ENCODE peak calls at places on chromosomes 2 and 18, in seven cellular contexts. One of them, this sample, is unnamed.
A peak's percentile ranks its signal among the peaks of the same experiment; 100 is the strongest.

GRCh38 chr2:167196461-167197252 is 308.4 kb downstream of the XIRP2 start:
- ATAC-seq in activated T-cell treated with anti-CD3 and anti-CD28 coated beads, Interleukin-2, amount 50 U/mL, for 72 hours: no peak
- ATAC-seq in left cardiac atrium: peak; percentile 88
- ATAC-seq in aorta: no peak
- ATAC-seq in activated CD8-positive, alpha-beta T cell treated with anti-CD3 and anti-CD28 coated beads, Interleukin-2, amount 10 ng/mL, durations not matched to agents 7 days and 5 days: no peak
- ATAC-seq in central memory CD8-positive, alpha-beta T cell: no peak
- ATAC-seq in right cardiac atrium: peak; percentile 84
- ATAC-seq in this sample: peak; percentile 20

GRCh38 chr18:50754297-50754696 is 65.5 kb downstream of the MRO start:
- ATAC-seq in left cardiac atrium: no peak
- ATAC-seq in central memory CD8-positive, alpha-beta T cell: no peak
- ATAC-seq in aorta: no peak
- ATAC-seq in right cardiac atrium: no peak
- ATAC-seq in activated T-cell treated with anti-CD3 and anti-CD28 coated beads, Interleukin-2, amount 50 U/mL, for 72 hours: no peak
- ATAC-seq in activated CD8-positive, alpha-beta T cell treated with anti-CD3 and anti-CD28 coated beads, Interleukin-2, amount 10 ng/mL, durations not matched to agents 7 days and 5 days: no peak
- ATAC-seq in this sample: no peak

GRCh38 chr18:62073882-62074281 is 113.0 kb downstream of the PIGN start:
- ATAC-seq in left cardiac atrium: no peak
- ATAC-seq in activated T-cell treated with anti-CD3 and anti-CD28 coated beads, Interleukin-2, amount 50 U/mL, for 72 hours: no peak
- ATAC-seq in right cardiac atrium: no peak
- ATAC-seq in central memory CD8-positive, alpha-beta T cell: no peak
- ATAC-seq in aorta: no peak
- ATAC-seq in activated CD8-positive, alpha-beta T cell treated with anti-CD3 and anti-CD28 coated beads, Interleukin-2, amount 10 ng/mL, durations not matched to agents 7 days and 5 days: no peak
- ATAC-seq in this sample: no peak

GRCh38 chr18:10878703-10879102 is 270.7 kb downstream of the PIEZO2 start:
- ATAC-seq in central memory CD8-positive, alpha-beta T cell: no peak
- ATAC-seq in left cardiac atrium: no peak
- ATAC-seq in aorta: no peak
- ATAC-seq in activated T-cell treated with anti-CD3 and anti-CD28 coated beads, Interleukin-2, amount 50 U/mL, for 72 hours: no peak
- ATAC-seq in activated CD8-positive, alpha-beta T cell treated with anti-CD3 and anti-CD28 coated beads, Interleukin-2, amount 10 ng/mL, durations not matched to agents 7 days and 5 days: no peak
- ATAC-seq in right cardiac atrium: no peak
- ATAC-seq in this sample: no peak

GRCh38 chr18:24346254-24346653 is 51.4 kb downstream of the OSBPL1A start:
- ATAC-seq in aorta: no peak
- ATAC-seq in activated CD8-positive, alpha-beta T cell treated with anti-CD3 and anti-CD28 coated beads, Interleukin-2, amount 10 ng/mL, durations not matched to agents 7 days and 5 days: no peak
- ATAC-seq in activated T-cell treated with anti-CD3 and anti-CD28 coated beads, Interleukin-2, amount 50 U/mL, for 72 hours: no peak
- ATAC-seq in left cardiac atrium: no peak
- ATAC-seq in central memory CD8-positive, alpha-beta T cell: no peak
- ATAC-seq in right cardiac atrium: no peak
- ATAC-seq in this sample: no peak

GRCh38 chr18:40841473-40841872 is 1113.6 kb upstream of the PIK3C3 start:
- ATAC-seq in central memory CD8-positive, alpha-beta T cell: no peak
- ATAC-seq in aorta: no peak
- ATAC-seq in right cardiac atrium: no peak
- ATAC-seq in left cardiac atrium: no peak
- ATAC-seq in activated CD8-positive, alpha-beta T cell treated with anti-CD3 and anti-CD28 coated beads, Interleukin-2, amount 10 ng/mL, durations not matched to agents 7 days and 5 days: no peak
- ATAC-seq in activated T-cell treated with anti-CD3 and anti-CD28 coated beads, Interleukin-2, amount 50 U/mL, for 72 hours: no peak
- ATAC-seq in this sample: no peak

GRCh38 chr2:150478206-150478974 is 9.1 kb downstream of the RND3 start:
- ATAC-seq in right cardiac atrium: no peak
- ATAC-seq in aorta: no peak
- ATAC-seq in activated CD8-positive, alpha-beta T cell treated with anti-CD3 and anti-CD28 coated beads, Interleukin-2, amount 10 ng/mL, durations not matched to agents 7 days and 5 days: no peak
- ATAC-seq in activated T-cell treated with anti-CD3 and anti-CD28 coated beads, Interleukin-2, amount 50 U/mL, for 72 hours: no peak
- ATAC-seq in left cardiac atrium: no peak
- ATAC-seq in central memory CD8-positive, alpha-beta T cell: no peak
- ATAC-seq in this sample: no peak

GRCh38 chr2:46518848-46519247 is 39.5 kb downstream of the TMEM247 start:
- ATAC-seq in aorta: no peak
- ATAC-seq in left cardiac atrium: peak; percentile 81
- ATAC-seq in central memory CD8-positive, alpha-beta T cell: no peak
- ATAC-seq in activated CD8-positive, alpha-beta T cell treated with anti-CD3 and anti-CD28 coated beads, Interleukin-2, amount 10 ng/mL, durations not matched to agents 7 days and 5 days: no peak
- ATAC-seq in right cardiac atrium: peak; percentile 45
- ATAC-seq in activated T-cell treated with anti-CD3 and anti-CD28 coated beads, Interleukin-2, amount 50 U/mL, for 72 hours: no peak
- ATAC-seq in this sample: no peak

GRCh38 chr2:33550206-33550605 is 48.9 kb downstream of the FAM98A start:
- ATAC-seq in activated CD8-positive, alpha-beta T cell treated with anti-CD3 and anti-CD28 coated beads, Interleukin-2, amount 10 ng/mL, durations not matched to agents 7 days and 5 days: no peak
- ATAC-seq in central memory CD8-positive, alpha-beta T cell: no peak
- ATAC-seq in aorta: no peak
- ATAC-seq in activated T-cell treated with anti-CD3 and anti-CD28 coated beads, Interleukin-2, amount 50 U/mL, for 72 hours: no peak
- ATAC-seq in left cardiac atrium: no peak
- ATAC-seq in right cardiac atrium: no peak
- ATAC-seq in this sample: no peak

GRCh38 chr2:88657131-88657530 is 29.9 kb upstream of the EIF2AK3 start:
- ATAC-seq in activated T-cell treated with anti-CD3 and anti-CD28 coated beads, Interleukin-2, amount 50 U/mL, for 72 hours: no peak
- ATAC-seq in central memory CD8-positive, alpha-beta T cell: no peak
- ATAC-seq in right cardiac atrium: no peak
- ATAC-seq in aorta: no peak
- ATAC-seq in activated CD8-positive, alpha-beta T cell treated with anti-CD3 and anti-CD28 coated beads, Interleukin-2, amount 10 ng/mL, durations not matched to agents 7 days and 5 days: no peak
- ATAC-seq in left cardiac atrium: no peak
- ATAC-seq in this sample: no peak

GRCh38 chr18:61127714-61128485 is 205.3 kb upstream of the CDH20 start:
- ATAC-seq in right cardiac atrium: no peak
- ATAC-seq in activated T-cell treated with anti-CD3 and anti-CD28 coated beads, Interleukin-2, amount 50 U/mL, for 72 hours: no peak
- ATAC-seq in activated CD8-positive, alpha-beta T cell treated with anti-CD3 and anti-CD28 coated beads, Interleukin-2, amount 10 ng/mL, durations not matched to agents 7 days and 5 days: no peak
- ATAC-seq in aorta: no peak
- ATAC-seq in central memory CD8-positive, alpha-beta T cell: no peak
- ATAC-seq in left cardiac atrium: no peak
- ATAC-seq in this sample: no peak

GRCh38 chr2:108923019-108923700 is 65.9 kb downstream of the EDAR start:
- ATAC-seq in activated T-cell treated with anti-CD3 and anti-CD28 coated beads, Interleukin-2, amount 50 U/mL, for 72 hours: no peak
- ATAC-seq in central memory CD8-positive, alpha-beta T cell: no peak
- ATAC-seq in left cardiac atrium: no peak
- ATAC-seq in aorta: no peak
- ATAC-seq in right cardiac atrium: no peak
- ATAC-seq in activated CD8-positive, alpha-beta T cell treated with anti-CD3 and anti-CD28 coated beads, Interleukin-2, amount 10 ng/mL, durations not matched to agents 7 days and 5 days: no peak
- ATAC-seq in this sample: no peak

GRCh38 chr2:231228223-231228622 is 29.8 kb downstream of the ARMC9 start:
- ATAC-seq in left cardiac atrium: no peak
- ATAC-seq in central memory CD8-positive, alpha-beta T cell: no peak
- ATAC-seq in activated T-cell treated with anti-CD3 and anti-CD28 coated beads, Interleukin-2, amount 50 U/mL, for 72 hours: no peak
- ATAC-seq in aorta: peak; percentile 37
- ATAC-seq in right cardiac atrium: no peak
- ATAC-seq in activated CD8-positive, alpha-beta T cell treated with anti-CD3 and anti-CD28 coated beads, Interleukin-2, amount 10 ng/mL, durations not matched to agents 7 days and 5 days: no peak
- ATAC-seq in this sample: no peak

GRCh38 chr2:127632592-127633489 is 13.1 kb upstream of the GPR17 start:
- ATAC-seq in central memory CD8-positive, alpha-beta T cell: no peak
- ATAC-seq in aorta: no peak
- ATAC-seq in activated CD8-positive, alpha-beta T cell treated with anti-CD3 and anti-CD28 coated beads, Interleukin-2, amount 10 ng/mL, durations not matched to agents 7 days and 5 days: no peak
- ATAC-seq in activated T-cell treated with anti-CD3 and anti-CD28 coated beads, Interleukin-2, amount 50 U/mL, for 72 hours: peak; percentile 50
- ATAC-seq in right cardiac atrium: no peak
- ATAC-seq in left cardiac atrium: no peak
- ATAC-seq in this sample: no peak

GRCh38 chr2:112788653-112789052 is 4.4 kb upstream of the IL1A start:
- ATAC-seq in activated T-cell treated with anti-CD3 and anti-CD28 coated beads, Interleukin-2, amount 50 U/mL, for 72 hours: no peak
- ATAC-seq in left cardiac atrium: no peak
- ATAC-seq in activated CD8-positive, alpha-beta T cell treated with anti-CD3 and anti-CD28 coated beads, Interleukin-2, amount 10 ng/mL, durations not matched to agents 7 days and 5 days: no peak
- ATAC-seq in central memory CD8-positive, alpha-beta T cell: no peak
- ATAC-seq in aorta: no peak
- ATAC-seq in right cardiac atrium: no peak
- ATAC-seq in this sample: no peak

GRCh38 chr2:187549951-187550555 is 4.2 kb downstream of the TFPI start:
- ATAC-seq in right cardiac atrium: no peak
- ATAC-seq in central memory CD8-positive, alpha-beta T cell: no peak
- ATAC-seq in aorta: no peak
- ATAC-seq in activated CD8-positive, alpha-beta T cell treated with anti-CD3 and anti-CD28 coated beads, Interleukin-2, amount 10 ng/mL, durations not matched to agents 7 days and 5 days: no peak
- ATAC-seq in activated T-cell treated with anti-CD3 and anti-CD28 coated beads, Interleukin-2, amount 50 U/mL, for 72 hours: no peak
- ATAC-seq in left cardiac atrium: no peak
- ATAC-seq in this sample: no peak

GRCh38 chr2:204583773-204584172 is 38.5 kb downstream of the PARD3B start:
- ATAC-seq in left cardiac atrium: no peak
- ATAC-seq in activated T-cell treated with anti-CD3 and anti-CD28 coated beads, Interleukin-2, amount 50 U/mL, for 72 hours: no peak
- ATAC-seq in activated CD8-positive, alpha-beta T cell treated with anti-CD3 and anti-CD28 coated beads, Interleukin-2, amount 10 ng/mL, durations not matched to agents 7 days and 5 days: no peak
- ATAC-seq in aorta: no peak
- ATAC-seq in central memory CD8-positive, alpha-beta T cell: no peak
- ATAC-seq in right cardiac atrium: no peak
- ATAC-seq in this sample: no peak

GRCh38 chr18:76951600-76952247 is 129.4 kb downstream of the ZNF236 start:
- ATAC-seq in left cardiac atrium: no peak
- ATAC-seq in central memory CD8-positive, alpha-beta T cell: no peak
- ATAC-seq in right cardiac atrium: no peak
- ATAC-seq in activated T-cell treated with anti-CD3 and anti-CD28 coated beads, Interleukin-2, amount 50 U/mL, for 72 hours: peak; percentile 32
- ATAC-seq in aorta: no peak
- ATAC-seq in activated CD8-positive, alpha-beta T cell treated with anti-CD3 and anti-CD28 coated beads, Interleukin-2, amount 10 ng/mL, durations not matched to agents 7 days and 5 days: no peak
- ATAC-seq in this sample: no peak

GRCh38 chr2:5176764-5177163 is 515.4 kb upstream of the SOX11 start:
- ATAC-seq in activated T-cell treated with anti-CD3 and anti-CD28 coated beads, Interleukin-2, amount 50 U/mL, for 72 hours: no peak
- ATAC-seq in central memory CD8-positive, alpha-beta T cell: no peak
- ATAC-seq in left cardiac atrium: no peak
- ATAC-seq in activated CD8-positive, alpha-beta T cell treated with anti-CD3 and anti-CD28 coated beads, Interleukin-2, amount 10 ng/mL, durations not matched to agents 7 days and 5 days: no peak
- ATAC-seq in aorta: no peak
- ATAC-seq in right cardiac atrium: no peak
- ATAC-seq in this sample: no peak

GRCh38 chr2:56314809-56315208 is 131.0 kb downstream of the CCDC85A start:
- ATAC-seq in activated CD8-positive, alpha-beta T cell treated with anti-CD3 and anti-CD28 coated beads, Interleukin-2, amount 10 ng/mL, durations not matched to agents 7 days and 5 days: no peak
- ATAC-seq in central memory CD8-positive, alpha-beta T cell: no peak
- ATAC-seq in aorta: peak; percentile 45
- ATAC-seq in activated T-cell treated with anti-CD3 and anti-CD28 coated beads, Interleukin-2, amount 50 U/mL, for 72 hours: no peak
- ATAC-seq in left cardiac atrium: peak; percentile 41
- ATAC-seq in right cardiac atrium: peak; percentile 24
- ATAC-seq in this sample: peak; percentile 28

GRCh38 chr2:39494784-39495251 is 57.7 kb upstream of the MAP4K3 start:
- ATAC-seq in aorta: peak; percentile 37
- ATAC-seq in right cardiac atrium: peak; percentile 67
- ATAC-seq in central memory CD8-positive, alpha-beta T cell: no peak
- ATAC-seq in activated T-cell treated with anti-CD3 and anti-CD28 coated beads, Interleukin-2, amount 50 U/mL, for 72 hours: peak; percentile 36
- ATAC-seq in activated CD8-positive, alpha-beta T cell treated with anti-CD3 and anti-CD28 coated beads, Interleukin-2, amount 10 ng/mL, durations not matched to agents 7 days and 5 days: no peak
- ATAC-seq in left cardiac atrium: peak; percentile 64
- ATAC-seq in this sample: peak; percentile 35

GRCh38 chr2:119476301-119477117 is 44.9 kb downstream of the TMEM37 start:
- ATAC-seq in right cardiac atrium: peak; percentile 67
- ATAC-seq in left cardiac atrium: peak; percentile 83
- ATAC-seq in activated T-cell treated with anti-CD3 and anti-CD28 coated beads, Interleukin-2, amount 50 U/mL, for 72 hours: peak; percentile 76
- ATAC-seq in central memory CD8-positive, alpha-beta T cell: peak; percentile 52
- ATAC-seq in activated CD8-positive, alpha-beta T cell treated with anti-CD3 and anti-CD28 coated beads, Interleukin-2, amount 10 ng/mL, durations not matched to agents 7 days and 5 days: peak; percentile 83
- ATAC-seq in aorta: peak; percentile 73
- ATAC-seq in this sample: peak; percentile 59

GRCh38 chr2:71637168-71637567 is 183.8 kb downstream of the DYSF start:
- ATAC-seq in activated CD8-positive, alpha-beta T cell treated with anti-CD3 and anti-CD28 coated beads, Interleukin-2, amount 10 ng/mL, durations not matched to agents 7 days and 5 days: no peak
- ATAC-seq in left cardiac atrium: peak; percentile 27
- ATAC-seq in activated T-cell treated with anti-CD3 and anti-CD28 coated beads, Interleukin-2, amount 50 U/mL, for 72 hours: no peak
- ATAC-seq in central memory CD8-positive, alpha-beta T cell: no peak
- ATAC-seq in aorta: no peak
- ATAC-seq in right cardiac atrium: peak; percentile 33
- ATAC-seq in this sample: no peak

GRCh38 chr2:144518744-144519596 is 949 bp downstream of the ZEB2 start:
- ATAC-seq in activated T-cell treated with anti-CD3 and anti-CD28 coated beads, Interleukin-2, amount 50 U/mL, for 72 hours: no peak
- ATAC-seq in central memory CD8-positive, alpha-beta T cell: no peak
- ATAC-seq in activated CD8-positive, alpha-beta T cell treated with anti-CD3 and anti-CD28 coated beads, Interleukin-2, amount 10 ng/mL, durations not matched to agents 7 days and 5 days: no peak
- ATAC-seq in aorta: no peak
- ATAC-seq in right cardiac atrium: no peak
- ATAC-seq in left cardiac atrium: no peak
- ATAC-seq in this sample: no peak